ENCODE peak calls at places on chromosomes 5 and 9, in six cellular contexts. B, G, S, P, Z and U are unnamed samples.
A peak's percentile ranks its signal among the peaks of the same experiment; 100 is the strongest.

GRCh38 chr5:40332945-40333344 is 346.8 kb upstream of the PTGER4 start:
- DNase-seq in B (no peak), G (no peak), S (no peak), P (no peak), Z (no peak), U (no peak)

GRCh38 chr5:96614110-96614691 is 48.0 kb upstream of the CAST start:
- DNase-seq in B (peak; percentile 76), G (no peak), S (peak; percentile 96), P (peak; percentile 52), Z (peak; percentile 79), U (no peak)

GRCh38 chr9:101333490-101333889 is 51.3 kb downstream of the BAAT start:
- DNase-seq in B (no peak), G (no peak), S (no peak), P (no peak), Z (no peak), U (no peak)

GRCh38 chr9:97997330-97998276 is 14.5 kb downstream of the ANP32B start:
- DNase-seq in B (no peak), G (no peak), S (no peak), P (no peak), Z (no peak), U (no peak)

GRCh38 chr5:121366515-121366914 is 485.2 kb upstream of the FTMT start:
- DNase-seq in B (no peak), G (no peak), S (no peak), P (no peak), Z (no peak), U (no peak)

GRCh38 chr5:67792891-67793290 is 422.7 kb upstream of the PIK3R1 start:
- DNase-seq in B (peak; percentile 90), G (no peak), S (no peak), P (no peak), Z (no peak), U (no peak)

GRCh38 chr5:175686396-175686795 is 28.5 kb downstream of the HRH2 start:
- DNase-seq in B (peak; percentile 45), G (peak; percentile 39), S (no peak), P (no peak), Z (no peak), U (no peak)

GRCh38 chr5:144577676-144578075 is 407.0 kb downstream of the KCTD16 start:
- DNase-seq in B (no peak), G (no peak), S (no peak), P (no peak), Z (no peak), U (no peak)

GRCh38 chr9:14749738-14750137 is 27.2 kb upstream of the CER1 start:
- DNase-seq in B (no peak), G (no peak), S (no peak), P (no peak), Z (no peak), U (no peak)

GRCh38 chr9:91117959-91118651 is 243.6 kb downstream of the AUH start:
- DNase-seq in B (peak; percentile 92), G (peak; percentile 89), S (no peak), P (peak; percentile 73), Z (no peak), U (no peak)

GRCh38 chr9:105332471-105332870 is 88.0 kb downstream of the SLC44A1 start:
- DNase-seq in B (no peak), G (no peak), S (no peak), P (no peak), Z (no peak), U (no peak)

GRCh38 chr5:23649594-23649993 is 142.2 kb downstream of the PRDM9 start:
- DNase-seq in B (no peak), G (no peak), S (no peak), P (no peak), Z (no peak), U (no peak)

GRCh38 chr9:2015581-2016410 is 649 bp downstream of the SMARCA2 start:
- DNase-seq in B (peak; percentile 83), G (peak; percentile 93), S (no peak), P (peak; percentile 65), Z (no peak), U (peak; percentile 48)

GRCh38 chr9:114856942-114857315 is 51.1 kb upstream of the TNFSF15 start:
- DNase-seq in B (no peak), G (no peak), S (no peak), P (no peak), Z (no peak), U (no peak)

GRCh38 chr5:33781286-33781685 is 110.5 kb downstream of the ADAMTS12 start:
- DNase-seq in B (peak; percentile 64), G (no peak), S (no peak), P (no peak), Z (no peak), U (no peak)

GRCh38 chr9:19148170-19148569 is 20.9 kb upstream of the PLIN2 start:
- DNase-seq in B (no peak), G (no peak), S (no peak), P (no peak), Z (no peak), U (no peak)

GRCh38 chr5:143023447-143024096 is 253.4 kb downstream of the ARHGAP26 start:
- DNase-seq in B (peak; percentile 92), G (no peak), S (no peak), P (peak; percentile 28), Z (no peak), U (no peak)

GRCh38 chr5:89694026-89694540 is 715.5 kb downstream of the CETN3 start:
- DNase-seq in B (no peak), G (no peak), S (no peak), P (no peak), Z (no peak), U (no peak)

DNA sequence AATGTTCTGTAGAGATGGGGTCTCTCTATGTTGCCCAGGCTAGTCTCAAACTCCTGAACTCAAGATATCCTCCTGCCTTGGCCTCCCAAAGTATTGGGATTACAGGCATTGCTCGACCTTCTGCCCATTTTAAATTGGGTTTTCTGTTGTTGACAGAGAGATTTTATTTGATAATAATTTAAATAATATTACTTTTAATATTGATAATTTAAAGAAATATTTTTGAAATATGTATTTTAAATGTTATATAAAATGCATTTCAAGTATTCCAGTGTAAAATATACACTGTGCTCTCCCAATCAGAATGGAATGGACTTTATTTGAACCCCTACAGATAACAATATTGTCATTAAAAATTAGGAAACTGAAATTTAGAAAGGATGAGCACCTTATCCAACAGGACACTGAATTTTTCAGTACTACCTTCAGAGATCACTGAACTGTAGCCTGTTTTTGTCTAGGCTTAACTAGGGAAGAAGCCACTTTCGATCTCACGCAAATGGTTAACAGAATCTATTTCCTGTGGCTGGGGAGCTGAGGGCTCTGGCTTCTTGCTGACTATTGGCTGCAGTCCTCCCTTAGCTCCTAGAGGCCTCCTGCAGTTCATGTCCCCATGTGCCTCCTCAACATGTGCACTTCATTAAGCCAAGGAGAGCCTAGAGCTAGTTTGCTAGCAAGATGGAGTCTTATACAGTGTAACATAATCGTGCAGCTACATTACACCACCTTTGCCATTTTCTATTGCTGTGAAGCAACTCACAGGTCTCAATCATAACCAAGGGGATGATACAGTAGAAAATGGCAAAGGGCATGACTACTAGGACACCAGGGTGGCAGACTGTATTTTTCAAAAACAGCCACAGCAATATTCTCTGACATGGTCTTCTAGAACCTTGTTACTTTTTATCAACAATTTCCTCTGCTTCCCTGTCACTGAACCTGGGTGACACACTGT is 150.0 kb downstream of the CDC42SE2 start:
- DNase-seq in B (no peak), G (no peak), S (no peak), P (no peak), Z (no peak), U (no peak)
- TF ChIP-seq POLR2AphosphoS5 in B (no peak), G (no peak), S (no peak), P (no peak), Z (no peak), U (no peak)

GRCh38 chr5:2206244-2207108 is 323.8 kb upstream of the IRX4 start:
- DNase-seq in B (no peak), G (no peak), S (no peak), P (no peak), Z (no peak), U (no peak)

GRCh38 chr5:2207109-2207399 is 324.3 kb upstream of the IRX4 start:
- DNase-seq in B (no peak), G (no peak), S (no peak), P (no peak), Z (no peak), U (no peak)

GRCh38 chr5:2207966-2208544 is 325.3 kb upstream of the IRX4 start:
- DNase-seq in B (no peak), G (no peak), S (no peak), P (no peak), Z (no peak), U (peak; percentile 55)

GRCh38 chr5:2205596-2205995 is 322.9 kb upstream of the IRX4 start:
- DNase-seq in B (no peak), G (no peak), S (no peak), P (no peak), Z (no peak), U (no peak)

DNA sequence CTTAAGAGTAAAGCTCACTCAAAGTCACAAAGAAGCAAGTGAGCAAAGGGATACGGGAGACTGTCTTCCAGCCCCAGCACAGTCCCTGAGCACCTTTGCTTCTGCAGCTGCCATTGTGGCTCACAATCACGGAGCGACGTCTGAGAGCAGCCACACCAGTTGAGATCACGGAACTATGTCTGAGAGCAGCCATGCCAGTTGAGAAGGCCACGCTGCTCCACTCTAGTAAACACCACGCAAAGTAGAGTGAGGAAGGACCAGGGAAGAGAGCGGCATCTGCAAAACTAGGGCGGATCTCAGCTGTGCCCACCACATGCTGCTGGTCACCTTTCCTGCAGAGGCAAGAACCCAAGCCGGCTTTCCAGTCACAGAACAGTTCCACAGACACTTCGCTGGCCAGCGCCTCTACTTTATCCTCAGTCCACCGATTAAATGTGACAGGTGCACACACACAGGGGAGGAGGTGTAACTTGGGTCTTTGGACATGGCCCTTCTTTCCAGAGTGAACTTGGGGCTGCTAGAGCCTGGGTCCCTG is 324.8 kb upstream of the IRX4 start:
- DNase-seq in B (no peak), G (no peak), S (no peak), P (no peak), Z (no peak), U (no peak)
- H3K4me1 ChIP-seq in B (no peaks in the 10 kb centered on the region), G (no peaks in the 10 kb centered on the region), S (no peaks in the 10 kb centered on the region), P (no peaks in the 10 kb centered on the region), Z (no peaks in the 10 kb centered on the region), U (no peaks in the 10 kb centered on the region)

DNA sequence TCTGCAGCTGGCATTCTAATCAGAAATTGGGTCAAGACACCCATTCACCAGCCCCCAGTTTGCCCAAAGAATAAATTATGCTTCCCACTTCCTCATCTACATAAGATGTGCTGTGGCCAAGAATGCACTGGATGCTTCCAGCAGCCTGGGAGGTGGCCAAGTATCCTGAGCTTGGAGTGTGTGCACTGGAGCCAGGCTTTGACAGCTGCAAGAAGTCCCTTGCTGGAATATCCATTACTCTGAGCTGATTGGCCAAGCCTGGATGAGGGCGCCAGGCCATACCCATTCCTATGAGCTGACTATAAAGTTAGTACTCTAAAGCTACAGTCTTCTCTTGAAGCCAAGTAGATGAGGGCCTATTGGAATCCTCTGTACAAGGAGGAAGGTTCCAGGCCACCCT is 668.8 kb downstream of the ACTL7B start:
- DNase-seq in B (peak; percentile 81), G (no peak), S (no peak), P (peak; percentile 43), Z (no peak), U (no peak)
- H3K9me3 ChIP-seq in B (no peaks in the 10 kb centered on the region), G (no peaks in the 10 kb centered on the region), S (no peaks in the 10 kb centered on the region), P (no peaks in the 10 kb centered on the region), Z (no peaks in the 10 kb centered on the region), U (no peaks in the 10 kb centered on the region)

DNA sequence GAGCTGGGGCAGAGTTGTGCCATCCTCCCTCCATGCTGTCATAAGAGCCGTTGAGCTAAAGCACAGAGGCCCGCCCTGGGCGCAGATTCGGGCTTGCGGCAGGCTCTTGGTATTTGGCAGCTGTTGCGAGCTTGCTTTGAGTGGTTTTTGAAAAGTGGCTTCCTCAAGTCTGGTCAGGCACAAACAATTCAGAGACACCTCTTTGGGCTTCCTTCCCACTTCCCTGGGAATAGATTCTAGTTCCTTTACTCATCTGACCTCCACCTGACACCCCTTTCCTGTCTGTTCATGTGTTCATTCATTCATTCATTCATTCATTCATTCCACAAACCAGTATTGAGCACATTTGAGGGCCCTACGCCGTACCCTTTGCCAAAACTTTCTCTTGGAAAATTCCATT is 27.4 kb downstream of the NCS1 start:
- DNase-seq in B (no peak), G (no peak), S (no peak), P (no peak), Z (no peak), U (peak; percentile 87)
- TF ChIP-seq POLR2AphosphoS5 in B (peak; percentile 29), G (no peak), S (no peak), P (no peak), Z (no peak), U (no peak)